ENCODE peak calls at places on chromosome X, in seven cellular contexts. One of them, this sample, is unnamed.

GRCh38 chrX:39309018-39309620 is 507.9 kb downstream of the MID1IP1 start:
- DNase-seq in EL: peak
- DNase-seq in stimulated activated CD8-positive, alpha-beta memory T cell treated with anti-CD3 and anti-CD28 coated beads, Interleukin-12 subunit alpha, Interleukin-12 subunit beta, amount 100 ng/mL, for 4 hours: peak
- DNase-seq in foreskin fibroblast: peak
- DNase-seq in NCI-H748 treated with DMSO at 0.1 percent for 48 hours: peak
- DNase-seq in iPS-NIHi11: no peak
- DNase-seq in NCI-H2081: no peak
- DNase-seq in this sample: no peak

GRCh38 chrX:121570072-121570841 is 522.8 kb downstream of the GLUD2 start:
- DNase-seq in EL: peak
- DNase-seq in NCI-H748 treated with DMSO at 0.1 percent for 48 hours: no peak
- DNase-seq in NCI-H2081: no peak
- DNase-seq in foreskin fibroblast: peak
- DNase-seq in iPS-NIHi11: no peak
- DNase-seq in stimulated activated CD8-positive, alpha-beta memory T cell treated with anti-CD3 and anti-CD28 coated beads, Interleukin-12 subunit alpha, Interleukin-12 subunit beta, amount 100 ng/mL, for 4 hours: no peak
- DNase-seq in this sample: no peak

GRCh38 chrX:29555465-29556091 is 659.8 kb upstream of the MAGEB2 start:
- DNase-seq in iPS-NIHi11: no peak
- DNase-seq in NCI-H748 treated with DMSO at 0.1 percent for 48 hours: no peak
- DNase-seq in stimulated activated CD8-positive, alpha-beta memory T cell treated with anti-CD3 and anti-CD28 coated beads, Interleukin-12 subunit alpha, Interleukin-12 subunit beta, amount 100 ng/mL, for 4 hours: no peak
- DNase-seq in NCI-H2081: no peak
- DNase-seq in foreskin fibroblast: no peak
- DNase-seq in EL: no peak
- DNase-seq in this sample: no peak

GRCh38 chrX:114580336-114580735 is 3.5 kb upstream of the HTR2C start:
- DNase-seq in NCI-H748 treated with DMSO at 0.1 percent for 48 hours: no peak
- DNase-seq in NCI-H2081: no peak
- DNase-seq in EL: no peak
- DNase-seq in iPS-NIHi11: no peak
- DNase-seq in stimulated activated CD8-positive, alpha-beta memory T cell treated with anti-CD3 and anti-CD28 coated beads, Interleukin-12 subunit alpha, Interleukin-12 subunit beta, amount 100 ng/mL, for 4 hours: no peak
- DNase-seq in foreskin fibroblast: no peak
- DNase-seq in this sample: no peak

GRCh38 chrX:129791961-129792570 is 12.3 kb downstream of the SASH3 start:
- DNase-seq in iPS-NIHi11: no peak
- DNase-seq in stimulated activated CD8-positive, alpha-beta memory T cell treated with anti-CD3 and anti-CD28 coated beads, Interleukin-12 subunit alpha, Interleukin-12 subunit beta, amount 100 ng/mL, for 4 hours: no peak
- DNase-seq in foreskin fibroblast: no peak
- DNase-seq in NCI-H748 treated with DMSO at 0.1 percent for 48 hours: no peak
- DNase-seq in EL: no peak
- DNase-seq in NCI-H2081: no peak
- DNase-seq in this sample: no peak

GRCh38 chrX:110836982-110837381 is 41.4 kb upstream of the CHRDL1 start:
- DNase-seq in NCI-H748 treated with DMSO at 0.1 percent for 48 hours: no peak
- DNase-seq in stimulated activated CD8-positive, alpha-beta memory T cell treated with anti-CD3 and anti-CD28 coated beads, Interleukin-12 subunit alpha, Interleukin-12 subunit beta, amount 100 ng/mL, for 4 hours: no peak
- DNase-seq in NCI-H2081: peak
- DNase-seq in iPS-NIHi11: peak
- DNase-seq in foreskin fibroblast: no peak
- DNase-seq in EL: no peak
- DNase-seq in this sample: no peak

GRCh38 chrX:135086197-135086854 is 34.0 kb downstream of the ETDB start:
- DNase-seq in iPS-NIHi11: peak
- DNase-seq in NCI-H2081: peak
- DNase-seq in EL: peak
- DNase-seq in stimulated activated CD8-positive, alpha-beta memory T cell treated with anti-CD3 and anti-CD28 coated beads, Interleukin-12 subunit alpha, Interleukin-12 subunit beta, amount 100 ng/mL, for 4 hours: no peak
- DNase-seq in foreskin fibroblast: peak
- DNase-seq in NCI-H748 treated with DMSO at 0.1 percent for 48 hours: peak
- DNase-seq in this sample: no peak

GRCh38 chrX:72054776-72055495 is 76.8 kb downstream of the RTL5 start:
- DNase-seq in foreskin fibroblast: no peak
- DNase-seq in stimulated activated CD8-positive, alpha-beta memory T cell treated with anti-CD3 and anti-CD28 coated beads, Interleukin-12 subunit alpha, Interleukin-12 subunit beta, amount 100 ng/mL, for 4 hours: no peak
- DNase-seq in NCI-H748 treated with DMSO at 0.1 percent for 48 hours: no peak
- DNase-seq in EL: no peak
- DNase-seq in NCI-H2081: no peak
- DNase-seq in iPS-NIHi11: peak
- DNase-seq in this sample: peak

GRCh38 chrX:77527233-77528001 is 80.2 kb downstream of the FGF16 start:
- DNase-seq in iPS-NIHi11: peak
- DNase-seq in NCI-H748 treated with DMSO at 0.1 percent for 48 hours: no peak
- DNase-seq in foreskin fibroblast: no peak
- DNase-seq in stimulated activated CD8-positive, alpha-beta memory T cell treated with anti-CD3 and anti-CD28 coated beads, Interleukin-12 subunit alpha, Interleukin-12 subunit beta, amount 100 ng/mL, for 4 hours: no peak
- DNase-seq in NCI-H2081: no peak
- DNase-seq in EL: no peak
- DNase-seq in this sample: no peak

GRCh38 chrX:102867254-102867653 is 69.8 kb upstream of the RAB40AL start:
- DNase-seq in iPS-NIHi11: no peak
- DNase-seq in foreskin fibroblast: no peak
- DNase-seq in stimulated activated CD8-positive, alpha-beta memory T cell treated with anti-CD3 and anti-CD28 coated beads, Interleukin-12 subunit alpha, Interleukin-12 subunit beta, amount 100 ng/mL, for 4 hours: no peak
- DNase-seq in EL: no peak
- DNase-seq in NCI-H2081: no peak
- DNase-seq in NCI-H748 treated with DMSO at 0.1 percent for 48 hours: no peak
- DNase-seq in this sample: no peak

GRCh38 chrX:40094900-40095587 is 2.7 kb downstream of the BCOR start:
- DNase-seq in NCI-H2081: no peak
- DNase-seq in EL: peak
- DNase-seq in stimulated activated CD8-positive, alpha-beta memory T cell treated with anti-CD3 and anti-CD28 coated beads, Interleukin-12 subunit alpha, Interleukin-12 subunit beta, amount 100 ng/mL, for 4 hours: no peak
- DNase-seq in iPS-NIHi11: no peak
- DNase-seq in NCI-H748 treated with DMSO at 0.1 percent for 48 hours: no peak
- DNase-seq in foreskin fibroblast: no peak
- DNase-seq in this sample: no peak

GRCh38 chrX:6313356-6313755 is 84.7 kb upstream of the NLGN4X start:
- DNase-seq in stimulated activated CD8-positive, alpha-beta memory T cell treated with anti-CD3 and anti-CD28 coated beads, Interleukin-12 subunit alpha, Interleukin-12 subunit beta, amount 100 ng/mL, for 4 hours: no peak
- DNase-seq in EL: no peak
- DNase-seq in iPS-NIHi11: no peak
- DNase-seq in foreskin fibroblast: no peak
- DNase-seq in NCI-H748 treated with DMSO at 0.1 percent for 48 hours: no peak
- DNase-seq in NCI-H2081: no peak
- DNase-seq in this sample: no peak

GRCh38 chrX:105837227-105837626 is 14.9 kb downstream of the NRK start:
- DNase-seq in NCI-H748 treated with DMSO at 0.1 percent for 48 hours: no peak
- DNase-seq in NCI-H2081: no peak
- DNase-seq in foreskin fibroblast: peak
- DNase-seq in iPS-NIHi11: no peak
- DNase-seq in stimulated activated CD8-positive, alpha-beta memory T cell treated with anti-CD3 and anti-CD28 coated beads, Interleukin-12 subunit alpha, Interleukin-12 subunit beta, amount 100 ng/mL, for 4 hours: no peak
- DNase-seq in EL: no peak
- DNase-seq in this sample: peak

GRCh38 chrX:8579602-8580001 is 115.0 kb downstream of the VCX3B start:
- DNase-seq in EL: no peak
- DNase-seq in NCI-H748 treated with DMSO at 0.1 percent for 48 hours: no peak
- DNase-seq in NCI-H2081: no peak
- DNase-seq in foreskin fibroblast: no peak
- DNase-seq in stimulated activated CD8-positive, alpha-beta memory T cell treated with anti-CD3 and anti-CD28 coated beads, Interleukin-12 subunit alpha, Interleukin-12 subunit beta, amount 100 ng/mL, for 4 hours: no peak
- DNase-seq in iPS-NIHi11: no peak
- DNase-seq in this sample: no peak

GRCh38 chrX:31058284-31058683 is 13.6 kb downstream of the FTHL17 start:
- DNase-seq in NCI-H2081: peak
- DNase-seq in foreskin fibroblast: no peak
- DNase-seq in stimulated activated CD8-positive, alpha-beta memory T cell treated with anti-CD3 and anti-CD28 coated beads, Interleukin-12 subunit alpha, Interleukin-12 subunit beta, amount 100 ng/mL, for 4 hours: no peak
- DNase-seq in NCI-H748 treated with DMSO at 0.1 percent for 48 hours: peak
- DNase-seq in iPS-NIHi11: no peak
- DNase-seq in EL: no peak
- DNase-seq in this sample: no peak

GRCh38 chrX:119695535-119696050 is 2.6 kb upstream of the SEPTIN6 start:
- DNase-seq in NCI-H2081: no peak
- DNase-seq in NCI-H748 treated with DMSO at 0.1 percent for 48 hours: no peak
- DNase-seq in foreskin fibroblast: no peak
- DNase-seq in iPS-NIHi11: no peak
- DNase-seq in stimulated activated CD8-positive, alpha-beta memory T cell treated with anti-CD3 and anti-CD28 coated beads, Interleukin-12 subunit alpha, Interleukin-12 subunit beta, amount 100 ng/mL, for 4 hours: no peak
- DNase-seq in EL: no peak
- DNase-seq in this sample: no peak

GRCh38 chrX:137684591-137684990 is 118.7 kb downstream of the ZIC3 start:
- DNase-seq in EL: no peak
- DNase-seq in NCI-H748 treated with DMSO at 0.1 percent for 48 hours: no peak
- DNase-seq in NCI-H2081: no peak
- DNase-seq in stimulated activated CD8-positive, alpha-beta memory T cell treated with anti-CD3 and anti-CD28 coated beads, Interleukin-12 subunit alpha, Interleukin-12 subunit beta, amount 100 ng/mL, for 4 hours: no peak
- DNase-seq in iPS-NIHi11: peak
- DNase-seq in foreskin fibroblast: no peak
- DNase-seq in this sample: no peak

GRCh38 chrX:1444896-1445480 is 7.7 kb downstream of the ASMTL start:
- DNase-seq in foreskin fibroblast: no peak
- DNase-seq in NCI-H2081: no peak
- DNase-seq in stimulated activated CD8-positive, alpha-beta memory T cell treated with anti-CD3 and anti-CD28 coated beads, Interleukin-12 subunit alpha, Interleukin-12 subunit beta, amount 100 ng/mL, for 4 hours: no peak
- DNase-seq in NCI-H748 treated with DMSO at 0.1 percent for 48 hours: no peak
- DNase-seq in EL: no peak
- DNase-seq in iPS-NIHi11: peak
- DNase-seq in this sample: no peak

GRCh38 chrX:139213241-139213709 is 317.3 kb upstream of the F9 start:
- DNase-seq in foreskin fibroblast: no peak
- DNase-seq in NCI-H748 treated with DMSO at 0.1 percent for 48 hours: no peak
- DNase-seq in EL: no peak
- DNase-seq in iPS-NIHi11: no peak
- DNase-seq in stimulated activated CD8-positive, alpha-beta memory T cell treated with anti-CD3 and anti-CD28 coated beads, Interleukin-12 subunit alpha, Interleukin-12 subunit beta, amount 100 ng/mL, for 4 hours: no peak
- DNase-seq in NCI-H2081: no peak
- DNase-seq in this sample: no peak

This sample was measured in hypothalamus.